ENCODE peak calls at places on chromosomes 11 and 22, in five cellular contexts. H is HCT116, P is HepG2, Q is K562, Y is GM12878. N is an unnamed sample.

GRCh38 chr11:67016550-67016949 is 6.4 kb upstream of the SYT12 start:
- DNase-seq in P (no peak), Y (no peak), Q (no peak), H (no peak), N (no peak)

GRCh38 chr11:72038491-72038890 is 39.8 kb downstream of the IL18BP start:
- DNase-seq in Y (no peak), Q (peak), P (no peak), H (no peak), N (no peak)

GRCh38 chr11:4019891-4020290 is 74.7 kb upstream of the RRM1 start:
- DNase-seq in Y (no peak), P (no peak), H (no peak), Q (no peak), N (no peak)

GRCh38 chr11:2574043-2574552 is 125.7 kb downstream of the KCNQ1OT1 start:
- DNase-seq in P (no peak), H (no peak), Q (no peak), Y (no peak), N (no peak)

GRCh38 chr11:75625970-75626691 is 42.7 kb downstream of the MAP6 start:
- DNase-seq in H (no peak), P (no peak), Y (no peak), Q (no peak), N (no peak)

GRCh38 chr11:104408630-104409029 is 244.7 kb upstream of the PDGFD start:
- DNase-seq in P (no peak), Y (no peak), Q (no peak), H (no peak), N (no peak)

GRCh38 chr11:2314525-2315394 is 12.9 kb downstream of the TSPAN32 start:
- DNase-seq in Q (peak), Y (no peak), P (no peak), H (no peak), N (no peak)

GRCh38 chr11:61362542-61362875 is 335 bp downstream of the TMEM138 start:
- DNase-seq in Y (no peak), P (peak), H (no peak), Q (peak), N (no peak)

GRCh38 chr22:41445171-41446056 is 1.2 kb downstream of the TOB2 start:
- DNase-seq in Q (peak), P (no peak), Y (no peak), H (no peak), N (peak)

GRCh38 chr11:30019481-30019880 is 2.7 kb upstream of the KCNA4 start:
- DNase-seq in H (no peak), P (no peak), Q (no peak), Y (no peak), N (no peak)

GRCh38 chr11:39365809-39366436 is 2093.5 kb downstream of the LRRC4C start:
- DNase-seq in Y (no peak), P (no peak), H (no peak), Q (no peak), N (peak)

GRCh38 chr11:83161610-83162199 is 4.8 kb downstream of the PCF11 start:
- DNase-seq in H (no peak), Q (no peak), P (no peak), Y (no peak), N (no peak)

GRCh38 chr11:34926101-34926830 is 9.8 kb downstream of the PDHX start:
- DNase-seq in Y (no peak), Q (no peak), P (peak), H (peak), N (no peak)

GRCh38 chr11:35515224-35515623 is 10.2 kb downstream of the PAMR1 start:
- DNase-seq in Y (no peak), H (no peak), P (no peak), Q (no peak), N (no peak)

GRCh38 chr11:76268498-76268897 is 62.2 kb upstream of the WNT11 start:
- DNase-seq in P (no peak), Y (no peak), Q (no peak), H (no peak), N (no peak)

GRCh38 chr11:87281496-87281895 is 243.8 kb downstream of the TMEM135 start:
- DNase-seq in P (peak), H (no peak), Y (no peak), Q (no peak), N (peak)

GRCh38 chr22:26885441-26886261 is 228.3 kb downstream of the MIAT start:
- DNase-seq in Y (no peak), Q (no peak), P (no peak), H (no peak), N (no peak)

GRCh38 chr22:27283714-27284113 is 517.8 kb downstream of the MN1 start:
- DNase-seq in P (no peak), Q (peak), Y (no peak), H (peak), N (no peak)

GRCh38 chr11:83042966-83043711 is 28.6 kb downstream of the RAB30 start:
- DNase-seq in H (no peak), Q (no peak), P (no peak), Y (no peak), N (no peak)

GRCh38 chr11:111557425-111558111 is 17.0 kb downstream of the LAYN start:
- DNase-seq in H (no peak), Q (no peak), P (peak), Y (no peak), N (no peak)

DNA sequence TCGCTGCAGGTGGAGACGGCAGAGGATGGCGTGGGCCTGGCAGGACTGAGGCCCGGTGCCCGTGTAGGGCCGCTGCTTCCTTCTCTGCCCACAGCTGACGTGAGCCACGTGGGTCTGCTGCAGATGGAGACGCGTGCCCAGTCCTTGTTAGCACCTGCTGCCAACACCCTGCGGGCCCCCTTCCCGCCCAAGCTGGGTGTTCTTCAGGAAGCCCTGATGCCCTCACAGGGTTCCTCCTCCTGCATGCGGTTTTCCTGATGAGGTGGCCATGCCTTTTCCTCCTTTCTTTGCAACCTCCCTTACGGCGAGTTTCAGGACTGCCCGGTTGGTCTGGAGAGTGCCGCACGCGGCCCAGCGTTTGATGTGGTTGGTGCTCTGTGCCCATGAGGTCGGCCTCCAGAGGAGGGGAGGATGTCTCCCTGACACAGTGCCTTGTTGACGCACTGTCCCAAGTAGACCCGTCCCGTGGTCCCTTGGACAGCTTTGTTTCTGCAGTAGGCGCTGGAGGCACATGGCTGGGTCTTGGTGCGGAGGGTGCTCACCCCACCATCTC is 44.7 kb downstream of the AP2A2 start:
- DNase-seq in H (no peak), Q (no peak), P (no peak), Y (no peak), N (no peak)
- TF ChIP-seq JUND in H (no peak), Q (no peak), P (no peak), Y (no peak), N (no peak)

DNA sequence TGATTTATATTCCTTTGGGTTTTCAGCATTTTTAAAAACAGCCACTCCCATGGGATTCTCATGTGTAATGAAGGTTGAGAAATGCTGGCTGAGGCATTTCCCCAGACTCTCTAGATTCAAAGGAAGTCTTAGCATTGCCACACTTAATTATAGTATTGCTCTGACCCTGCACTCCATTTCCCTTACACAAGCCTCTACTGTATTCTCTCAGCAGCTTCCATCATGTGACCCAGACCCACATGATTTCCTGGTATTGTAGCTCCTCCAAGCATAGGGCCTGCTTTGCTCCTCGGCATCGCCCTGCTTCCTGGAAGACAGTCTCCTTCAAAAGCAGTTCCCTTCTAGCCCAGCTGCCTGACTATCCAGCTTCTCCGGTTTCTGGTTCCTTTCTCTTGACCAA is 261.5 kb downstream of the LARGE1 start:
- DNase-seq in H (no peak), P (no peak), Q (no peak), Y (no peak), N (peak)
- TF ChIP-seq JUND in H (no peak), P (no peak), Q (no peak), Y (no peak), N (no peak)

DNA sequence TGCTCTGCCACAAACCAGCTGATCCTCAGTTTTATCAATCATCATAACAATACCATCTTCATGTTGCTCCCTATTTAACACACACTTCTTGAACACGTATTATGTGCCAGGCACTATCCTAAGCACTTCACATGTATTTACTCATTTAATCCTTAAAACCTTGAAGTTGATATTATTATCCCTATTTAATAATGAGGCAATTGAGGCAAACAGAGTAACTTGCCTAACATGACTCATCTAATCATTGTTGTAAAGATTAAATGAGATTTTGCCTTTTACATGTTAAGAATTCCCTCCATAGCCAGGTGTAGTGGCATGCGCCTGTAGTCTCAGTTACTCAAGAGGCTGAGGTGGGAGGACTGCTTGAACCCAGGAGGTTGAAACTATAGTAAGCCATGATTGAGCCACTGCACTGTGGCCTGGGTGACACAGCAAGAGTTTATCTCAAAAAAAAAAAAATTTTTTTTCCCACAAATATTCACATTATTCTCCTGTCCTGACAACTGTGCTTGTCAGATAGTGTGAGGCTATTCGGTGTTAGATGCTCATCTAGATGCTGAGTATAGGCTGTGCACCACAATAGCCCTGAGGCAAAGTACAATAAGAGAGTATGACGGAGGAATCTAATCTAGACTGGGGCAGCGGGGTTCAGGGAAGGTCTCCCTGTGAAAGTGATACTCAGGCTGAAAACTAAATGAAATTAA is 13.4 kb downstream of the CKAP5 start:
- DNase-seq in H (no peak), Q (peak), Y (no peak), P (no peak), N (no peak)
- TF ChIP-seq JUND in H (no peak), Q (peak), Y (no peak), P (no peak), N (no peak)

GRCh38 chr22:46106279-46107022 is 43.9 kb upstream of the PPARA start:
- DNase-seq in Y (no peak), H (no peak), Q (no peak), P (no peak), N (no peak)

GRCh38 chr22:46103664-46104063 is 46.7 kb upstream of the PPARA start:
- DNase-seq in P (no peak), H (no peak), Y (no peak), Q (no peak), N (no peak)

GRCh38 chr22:46104170-46104880 is 46.0 kb upstream of the PPARA start:
- DNase-seq in H (no peak), Y (no peak), P (no peak), Q (no peak), N (no peak)

GRCh38 chr22:46105494-46106278 is 44.6 kb upstream of the PPARA start:
- DNase-seq in Y (no peak), P (peak), H (no peak), Q (no peak), N (no peak)

GRCh38 chr22:46104881-46105493 is 45.3 kb upstream of the PPARA start:
- DNase-seq in P (no peak), H (no peak), Q (no peak), Y (no peak), N (no peak)
- TF ChIP-seq JUND in P (no peak), H (no peak), Q (no peak), Y (no peak), N (no peak)

GRCh38 chr22:48702573-48703264 is 1125.0 kb downstream of the BRD1 start:
- DNase-seq in P (peak), Q (no peak), Y (no peak), H (no peak), N (no peak)
- TF ChIP-seq JUND in P (peak), Q (no peak), Y (no peak), H (no peak), N (no peak)

GRCh38 chr11:16791494-16791961 is 53.1 kb downstream of the C11orf58 start:
- DNase-seq in P (peak), Q (no peak), Y (no peak), H (peak), N (no peak)
- TF ChIP-seq JUND in P (no peak), Q (peak), Y (no peak), H (peak), N (no peak)